ENCODE peak calls at places on chromosomes 11 and 22, in nine cellular contexts. One of them, this sample, is unnamed.
A peak's percentile ranks its signal among the peaks of the same experiment; 100 is the strongest.

GRCh38 chr22:31085493-31085824 is 4.3 kb downstream of the SMTN start:
- DNase-seq in cardiac muscle cell: no peak
- DNase-seq in iris pigment epithelial cell: no peak
- DNase-seq in activated CD4-positive, alpha-beta T cell treated with anti-CD3 and anti-CD28 coated beads for 24 hours: no peak
- DNase-seq in foreskin fibroblast: no peak
- DNase-seq in NCI-H1417: no peak
- DNase-seq in RWPE1: no peak
- DNase-seq in HuH-7: no peak
- DNase-seq in progenitor cell of endocrine pancreas: no peak
- DNase-seq in this sample: no peak

GRCh38 chr11:71373791-71374454 is 74.3 kb downstream of the DHCR7 start:
- DNase-seq in cardiac muscle cell: no peak
- DNase-seq in iris pigment epithelial cell: no peak
- DNase-seq in activated CD4-positive, alpha-beta T cell treated with anti-CD3 and anti-CD28 coated beads for 24 hours: no peak
- DNase-seq in foreskin fibroblast: no peak
- DNase-seq in NCI-H1417: no peak
- DNase-seq in RWPE1: no peak
- DNase-seq in HuH-7: no peak
- DNase-seq in progenitor cell of endocrine pancreas: no peak
- DNase-seq in this sample: no peak

GRCh38 chr11:69645801-69646492 is 5.0 kb downstream of the CCND1 start:
- DNase-seq in cardiac muscle cell: no peak
- DNase-seq in iris pigment epithelial cell: no peak
- DNase-seq in activated CD4-positive, alpha-beta T cell treated with anti-CD3 and anti-CD28 coated beads for 24 hours: no peak
- DNase-seq in foreskin fibroblast: no peak
- DNase-seq in NCI-H1417: peak; percentile 74
- DNase-seq in RWPE1: no peak
- DNase-seq in HuH-7: no peak
- DNase-seq in progenitor cell of endocrine pancreas: no peak
- DNase-seq in this sample: no peak

GRCh38 chr11:61049066-61049382 is 53.3 kb upstream of the CD5 start:
- DNase-seq in cardiac muscle cell: no peak
- DNase-seq in iris pigment epithelial cell: no peak
- DNase-seq in activated CD4-positive, alpha-beta T cell treated with anti-CD3 and anti-CD28 coated beads for 24 hours: no peak
- DNase-seq in foreskin fibroblast: no peak
- DNase-seq in NCI-H1417: no peak
- DNase-seq in RWPE1: no peak
- DNase-seq in HuH-7: no peak
- DNase-seq in progenitor cell of endocrine pancreas: no peak
- DNase-seq in this sample: no peak

GRCh38 chr22:23743303-23743705 is 7.6 kb downstream of the ZNF70 start:
- DNase-seq in cardiac muscle cell: no peak
- DNase-seq in iris pigment epithelial cell: no peak
- DNase-seq in activated CD4-positive, alpha-beta T cell treated with anti-CD3 and anti-CD28 coated beads for 24 hours: no peak
- DNase-seq in foreskin fibroblast: no peak
- DNase-seq in NCI-H1417: no peak
- DNase-seq in RWPE1: no peak
- DNase-seq in HuH-7: no peak
- DNase-seq in progenitor cell of endocrine pancreas: no peak
- DNase-seq in this sample: no peak

GRCh38 chr11:116736763-116737162 is 36.0 kb downstream of the BUD13 start:
- DNase-seq in cardiac muscle cell: no peak
- DNase-seq in iris pigment epithelial cell: peak; percentile 8
- DNase-seq in activated CD4-positive, alpha-beta T cell treated with anti-CD3 and anti-CD28 coated beads for 24 hours: no peak
- DNase-seq in foreskin fibroblast: no peak
- DNase-seq in NCI-H1417: no peak
- DNase-seq in RWPE1: no peak
- DNase-seq in HuH-7: peak; percentile 34
- DNase-seq in progenitor cell of endocrine pancreas: no peak
- DNase-seq in this sample: no peak

GRCh38 chr11:79173615-79174014 is 267.2 kb downstream of the TENM4 start:
- DNase-seq in cardiac muscle cell: peak; percentile 28
- DNase-seq in iris pigment epithelial cell: peak; percentile 40
- DNase-seq in activated CD4-positive, alpha-beta T cell treated with anti-CD3 and anti-CD28 coated beads for 24 hours: no peak
- DNase-seq in foreskin fibroblast: peak; percentile 78
- DNase-seq in NCI-H1417: no peak
- DNase-seq in RWPE1: no peak
- DNase-seq in HuH-7: no peak
- DNase-seq in progenitor cell of endocrine pancreas: no peak
- DNase-seq in this sample: no peak

GRCh38 chr22:45073064-45073463 is 63.3 kb upstream of the PHF21B start:
- DNase-seq in cardiac muscle cell: no peak
- DNase-seq in iris pigment epithelial cell: no peak
- DNase-seq in activated CD4-positive, alpha-beta T cell treated with anti-CD3 and anti-CD28 coated beads for 24 hours: no peak
- DNase-seq in foreskin fibroblast: no peak
- DNase-seq in NCI-H1417: peak; percentile 27
- DNase-seq in RWPE1: no peak
- DNase-seq in HuH-7: no peak
- DNase-seq in progenitor cell of endocrine pancreas: no peak
- DNase-seq in this sample: no peak

GRCh38 chr11:120563698-120564572 is 52.4 kb downstream of the GRIK4 start:
- DNase-seq in cardiac muscle cell: peak; percentile 42
- DNase-seq in iris pigment epithelial cell: peak; percentile 33
- DNase-seq in activated CD4-positive, alpha-beta T cell treated with anti-CD3 and anti-CD28 coated beads for 24 hours: no peak
- DNase-seq in foreskin fibroblast: no peak
- DNase-seq in NCI-H1417: peak; percentile 78
- DNase-seq in RWPE1: no peak
- DNase-seq in HuH-7: no peak
- DNase-seq in progenitor cell of endocrine pancreas: peak; percentile 39
- DNase-seq in this sample: no peak

This sample was measured in iPS DF 6.9.